ENCODE peak calls at places on chromosomes 16 and 17, in five cellular contexts. L is hypothalamus, Q is NCI-H748 treated with DMSO at 0.1 percent for 48 hours, V is memory B cell, G is sciatic nerve. O is an unnamed sample.
A peak's percentile ranks its signal among the peaks of the same experiment; 100 is the strongest.

GRCh38 chr16:64478258-64478906 is 643.5 kb downstream of the CDH11 start:
- DNase-seq in Q (no peak), G (no peak), L (no peak), V (no peak), O (no peak)

GRCh38 chr16:23435500-23435899 is 17.5 kb downstream of the COG7 start:
- DNase-seq in L (no peak), V (peak; percentile 57), G (peak; percentile 70), Q (peak; percentile 31), O (peak; percentile 74)

GRCh38 chr17:44108440-44109311 is 14.8 kb downstream of the HDAC5 start:
- DNase-seq in L (no peak), G (peak; percentile 79), Q (no peak), V (no peak), O (peak; percentile 98)

GRCh38 chr16:87216824-87217205 is 100.4 kb downstream of the C16orf95 start:
- DNase-seq in L (no peak), V (no peak), Q (no peak), G (peak; percentile 83), O (no peak)

GRCh38 chr16:59573528-59574271 is 839.6 kb upstream of the GOT2 start:
- DNase-seq in V (no peak), G (no peak), Q (no peak), L (no peak), O (no peak)

GRCh38 chr17:27446569-27447301 is 9.5 kb upstream of the KSR1 start:
- DNase-seq in G (no peak), Q (no peak), L (no peak), V (no peak), O (no peak)

GRCh38 chr16:89146211-89147005 is 25.1 kb upstream of the CDH15 start:
- DNase-seq in G (no peak), Q (no peak), L (no peak), V (no peak), O (no peak)

GRCh38 chr16:86984975-86985655 is 332.1 kb downstream of the C16orf95 start:
- DNase-seq in L (no peak), Q (no peak), G (no peak), V (no peak), O (no peak)

GRCh38 chr17:29661220-29661619 is 38.5 kb upstream of the CORO6 start:
- DNase-seq in L (no peak), G (no peak), V (no peak), Q (no peak), O (no peak)

GRCh38 chr16:88681709-88682451 is 4.4 kb downstream of the SNAI3 start:
- DNase-seq in G (no peak), L (no peak), Q (no peak), V (peak; percentile 79), O (no peak)

GRCh38 chr16:30491229-30491628 is 18.7 kb downstream of the ITGAL start:
- DNase-seq in Q (no peak), V (no peak), L (no peak), G (no peak), O (no peak)

GRCh38 chr17:36068524-36068923 is 4.5 kb downstream of the CCL18 start:
- DNase-seq in G (no peak), L (no peak), Q (no peak), V (no peak), O (no peak)

GRCh38 chr17:65763786-65764185 is 202.3 kb upstream of the AXIN2 start:
- DNase-seq in G (no peak), Q (no peak), L (no peak), V (no peak), O (no peak)

GRCh38 chr16:1909661-1910231 is 8.5 kb downstream of the HS3ST6 start:
- DNase-seq in V (no peak), L (no peak), Q (peak; percentile 19), G (no peak), O (no peak)

GRCh38 chr17:45430738-45431530 is 1.7 kb downstream of the ARHGAP27 start:
- DNase-seq in V (no peak), L (no peak), G (no peak), Q (no peak), O (no peak)

GRCh38 chr17:44934745-44935105 is 12.8 kb downstream of the KIF18B start:
- DNase-seq in V (no peak), G (no peak), Q (no peak), L (no peak), O (peak; percentile 52)